ENCODE peak calls at places on chromosomes 7 and 10, in seven cellular contexts. O is T-helper 1 cell; B is stimulated activated CD8-positive, alpha-beta memory T cell treated with anti-CD3 and anti-CD28 coated beads, Interleukin-2, amount 100 ng/mL, for 48 hours; S is tibial artery; I is GM20000; D is adrenal gland; X is stimulated activated CD4-positive, alpha-beta T cell treated with anti-CD3 and anti-CD28 coated beads, Interleukin-12 subunit alpha, Interleukin-12 subunit beta, amount 100 ng/mL, for 48 hours. C is an unnamed sample.
A peak's percentile ranks its signal among the peaks of the same experiment; 100 is the strongest.

GRCh38 chr7:132771301-132771730 is 195.0 kb upstream of the PLXNA4 start:
- DNase-seq in O (peak; percentile 32), B (no peak), S (no peak), I (no peak), D (no peak), X (no peak), C (peak; percentile 52)

GRCh38 chr10:122158362-122158761 is 112.7 kb upstream of the BTBD16 start:
- DNase-seq in O (no peak), B (no peak), S (no peak), I (no peak), D (no peak), X (no peak), C (no peak)

GRCh38 chr7:1059200-1060091 is 15.1 kb downstream of the GPR146 start:
- DNase-seq in O (no peak), B (no peak), S (no peak), I (peak; percentile 79), D (no peak), X (peak; percentile 19), C (no peak)

GRCh38 chr10:124225029-124225467 is 131.7 kb upstream of the CHST15 start:
- DNase-seq in O (peak; percentile 15), B (no peak), S (no peak), I (no peak), D (peak; percentile 39), X (no peak), C (no peak)

GRCh38 chr7:143008007-143008901 is 18.7 kb downstream of the OR9A2 start:
- DNase-seq in O (peak; percentile 67), B (peak; percentile 61), S (peak; percentile 73), I (peak; percentile 69), D (peak; percentile 91), X (peak; percentile 67), C (peak; percentile 47)

GRCh38 chr7:4682621-4683042 is 537 bp downstream of the FOXK1 start:
- DNase-seq in O (peak; percentile 54), B (peak; percentile 39), S (peak; percentile 47), I (peak; percentile 58), D (peak; percentile 79), X (no peak), C (no peak)

GRCh38 chr7:13827716-13828115 is 161.8 kb downstream of the ETV1 start:
- DNase-seq in O (no peak), B (no peak), S (no peak), I (no peak), D (no peak), X (no peak), C (no peak)

GRCh38 chr10:5530846-5531557 is 6.2 kb downstream of the CALML3 start:
- DNase-seq in O (no peak), B (no peak), S (peak; percentile 14), I (no peak), D (no peak), X (no peak), C (no peak)

GRCh38 chr7:150649084-150649385 is 16.9 kb upstream of the GIMAP6 start:
- DNase-seq in O (no peak), B (no peak), S (no peak), I (no peak), D (no peak), X (no peak), C (no peak)

GRCh38 chr7:4195650-4196049 is 486.4 kb upstream of the FOXK1 start:
- DNase-seq in O (no peak), B (no peak), S (no peak), I (no peak), D (no peak), X (no peak), C (no peak)

GRCh38 chr7:154767194-154767593 is 235.7 kb downstream of the PAXIP1 start:
- DNase-seq in O (no peak), B (no peak), S (no peak), I (no peak), D (peak; percentile 64), X (no peak), C (peak; percentile 71)

GRCh38 chr7:66886152-66886551 is 34.9 kb upstream of the TMEM248 start:
- DNase-seq in O (peak; percentile 28), B (no peak), S (no peak), I (peak; percentile 17), D (no peak), X (no peak), C (no peak)

GRCh38 chr10:132105302-132105995 is 39.7 kb downstream of the JAKMIP3 start:
- DNase-seq in O (no peak), B (no peak), S (no peak), I (no peak), D (no peak), X (no peak), C (no peak)